ENCODE peak calls at places on chromosomes 16 and 17, in four cellular contexts. A, O, Q and P are unnamed samples. For H3K27me3 and H3K4me1, the result is how much of the 10 kb centered on the place peaks cover.

GRCh38 chr16:920722-921121 is 50.1 kb downstream of the LMF1 start:
- DNase-seq in O (peak), A (no peak), Q (no peak), P (no peak)

GRCh38 chr17:39045948-39046679 is 78.9 kb upstream of the FBXO47 start:
- DNase-seq in Q (no peak), A (no peak), O (peak), P (no peak)

GRCh38 chr17:57104461-57105175 is 19.6 kb downstream of the AKAP1 start:
- DNase-seq in A (no peak), Q (no peak), O (no peak), P (no peak)

GRCh38 chr17:75614006-75614405 is 19.2 kb upstream of the SMIM5 start:
- DNase-seq in A (no peak), Q (no peak), O (no peak), P (no peak)

GRCh38 chr17:76816590-76817135 is 51.5 kb upstream of the MGAT5B start:
- DNase-seq in A (peak), Q (no peak), O (peak), P (no peak)

GRCh38 chr17:62706598-62707424 is 79.3 kb downstream of the MRC2 start:
- DNase-seq in Q (no peak), O (no peak), A (no peak), P (no peak)

GRCh38 chr16:29683543-29684090 is 4.6 kb downstream of the QPRT start:
- DNase-seq in Q (no peak), O (no peak), A (no peak), P (no peak)

GRCh38 chr17:7351665-7352558 is at the start of gene KCTD11:
- DNase-seq in A (peak), O (peak), Q (peak), P (peak)

GRCh38 chr17:16199093-16199492 is 16.2 kb downstream of the NCOR1 start:
- DNase-seq in O (no peak), A (no peak), Q (no peak), P (no peak)

GRCh38 chr17:38910325-38910724 is 15.1 kb upstream of the LASP1NB start:
- DNase-seq in Q (peak), O (peak), A (no peak), P (peak)

GRCh38 chr17:67434061-67434525 is 57.0 kb downstream of the PITPNC1 start:
- DNase-seq in Q (peak), A (peak), O (peak), P (no peak)

GRCh38 chr16:50268352-50268751 is 2.0 kb downstream of the ADCY7 start:
- DNase-seq in Q (peak), A (no peak), O (no peak), P (peak)

GRCh38 chr16:73329363-73330306 is 281.7 kb upstream of the ZFHX3 start:
- DNase-seq in A (no peak), Q (no peak), O (no peak), P (no peak)

GRCh38 chr17:31068291-31068690 is 26.5 kb upstream of the NF1 start:
- DNase-seq in A (peak), Q (no peak), O (peak), P (no peak)

GRCh38 chr16:2846511-2847310 is 11.3 kb downstream of the PRSS22 start:
- DNase-seq in Q (no peak), A (no peak), O (peak), P (no peak)

GRCh38 chr17:58764373-58764772 is 8.7 kb downstream of the PPM1E start:
- DNase-seq in Q (peak), A (no peak), O (no peak), P (no peak)

GRCh38 chr16:5966004-5966403 is 868.4 kb upstream of the EEF2KMT start:
- DNase-seq in O (no peak), Q (no peak), A (no peak), P (no peak)

GRCh38 chr17:77425791-77426641 is 285.2 kb downstream of the SEC14L1 start:
- DNase-seq in O (peak), A (no peak), Q (no peak), P (peak)

GRCh38 chr16:4517812-4518211 is 20.8 kb downstream of the CDIP1 start:
- DNase-seq in A (no peak), O (no peak), Q (peak), P (no peak)

GRCh38 chr16:1929105-1929504 is 10.9 kb upstream of the HS3ST6 start:
- DNase-seq in O (no peak), A (no peak), Q (no peak), P (no peak)

GRCh38 chr17:83136931-83137330 is 57.5 kb downstream of the METRNL start:
- DNase-seq in A (no peak), Q (peak), O (peak), P (peak)

GRCh38 chr17:3032258-3033247 is 30.9 kb downstream of the OR1D5 start:
- DNase-seq in Q (peak), A (no peak), O (peak), P (no peak)

GRCh38 chr17:78113804-78114785 is 14.5 kb downstream of the TMC6 start:
- DNase-seq in A (peak), Q (no peak), O (no peak), P (no peak)

DNA sequence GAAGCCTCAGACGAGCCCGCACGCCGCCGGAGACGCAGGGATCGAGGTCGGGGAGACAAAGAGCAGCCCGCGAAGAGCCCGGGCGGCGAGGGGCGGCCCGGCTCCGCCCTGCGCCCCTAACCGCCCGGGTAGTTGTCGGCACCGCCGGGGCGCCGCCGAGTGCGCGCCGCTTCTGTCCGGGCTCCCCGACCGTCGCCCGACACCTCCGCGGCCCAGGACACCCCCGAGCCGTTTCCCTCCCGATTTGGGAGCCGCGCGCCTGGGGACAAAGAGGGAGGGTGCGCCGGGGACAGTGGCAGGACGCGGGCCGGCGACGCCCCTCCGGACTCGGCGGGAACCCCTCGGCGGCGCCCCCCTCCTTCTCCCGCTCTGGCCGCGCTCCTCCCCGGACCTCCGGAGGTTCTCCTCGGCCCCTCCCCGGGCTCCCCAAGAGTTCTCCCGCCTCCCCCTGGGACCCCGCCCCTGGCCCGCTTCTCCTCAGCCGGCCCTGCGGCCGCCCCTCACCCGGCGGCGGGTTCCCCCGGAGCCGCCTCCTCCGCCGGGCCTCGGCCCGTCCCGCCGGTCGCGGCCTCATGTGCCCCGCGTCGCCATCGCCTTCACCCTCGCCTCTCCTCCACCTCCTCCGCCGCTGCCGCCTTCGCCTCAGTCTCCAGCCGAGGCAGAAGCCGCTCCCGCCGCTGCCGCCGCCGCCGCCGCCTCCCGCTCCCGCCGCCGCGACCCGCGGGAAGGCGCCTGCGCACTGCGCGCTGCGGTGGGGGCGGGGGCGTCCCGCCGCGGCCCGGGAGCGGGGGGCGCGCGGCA is at the start of gene GJC1:
- DNase-seq in A (no peak), Q (peak), O (no peak), P (peak)
- H3K27me3 ChIP-seq in A (under half), Q (half or more), O (half or more), P (under half)

DNA sequence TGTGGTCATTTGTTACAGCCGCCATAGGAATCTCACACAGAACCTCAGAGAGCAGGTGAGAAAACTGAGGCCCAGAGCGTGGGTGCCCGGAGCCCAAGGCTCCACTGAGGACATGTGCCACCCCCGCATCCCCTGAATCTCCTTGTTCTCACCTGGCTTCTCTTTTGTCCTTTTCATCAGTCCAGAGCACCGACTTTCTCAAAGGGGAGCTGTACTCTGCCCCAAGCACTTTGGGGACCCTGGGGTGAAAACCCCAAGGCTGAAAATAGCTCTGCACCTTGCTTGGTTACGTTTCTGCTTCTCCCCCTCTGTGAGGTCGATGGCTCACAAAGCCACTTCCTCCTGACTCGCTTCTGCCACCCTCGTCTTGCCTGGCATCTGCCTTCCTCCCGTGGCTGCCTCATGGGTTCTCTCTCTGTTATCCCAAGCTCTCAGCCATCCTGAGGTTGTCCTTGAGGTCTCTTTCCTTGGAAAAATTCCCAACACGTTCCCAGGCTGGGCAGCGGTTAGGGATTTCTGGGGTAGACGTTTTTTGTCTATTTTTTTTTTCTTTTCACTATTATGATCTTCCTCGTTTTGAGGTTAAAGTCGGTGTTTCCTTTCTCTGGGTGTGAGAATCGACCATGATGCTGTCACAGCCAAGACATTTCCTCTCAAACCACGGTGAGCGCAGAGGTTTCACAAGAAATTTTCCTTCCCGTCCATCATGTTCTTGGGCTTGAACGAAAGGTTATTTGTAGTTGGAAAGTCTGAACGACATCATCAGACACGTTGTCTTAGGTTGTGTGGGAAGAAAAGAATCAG is 37.2 kb downstream of the IRF8 start:
- DNase-seq in O (no peak), Q (no peak), A (peak), P (no peak)
- H3K4me1 ChIP-seq in O (under half), Q (under half), A (under half), P (under half)

DNA sequence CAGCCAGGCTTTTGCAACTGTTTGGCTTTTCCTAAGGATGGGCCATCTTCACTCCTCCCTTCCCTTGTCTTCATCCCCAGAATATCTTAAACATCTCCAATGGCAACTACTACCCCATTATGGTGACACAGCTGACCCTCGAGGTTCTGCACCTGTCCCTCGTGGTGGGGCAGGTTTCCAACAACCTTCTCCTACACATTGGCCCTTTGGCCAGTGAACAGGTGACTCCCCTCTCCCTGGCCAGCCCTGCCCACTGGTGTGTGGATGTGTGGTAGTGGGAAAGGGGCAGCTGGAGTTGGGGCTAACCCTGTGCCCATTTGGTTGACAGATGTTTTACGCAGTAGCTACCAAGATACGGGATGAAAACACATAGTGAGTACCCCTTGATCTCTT is 4.7 kb downstream of the TMEM106A start:
- DNase-seq in Q (peak), A (no peak), O (peak), P (peak)
- H3K27me3 ChIP-seq in Q (under half), A (under half), O (under half), P (under half)

DNA sequence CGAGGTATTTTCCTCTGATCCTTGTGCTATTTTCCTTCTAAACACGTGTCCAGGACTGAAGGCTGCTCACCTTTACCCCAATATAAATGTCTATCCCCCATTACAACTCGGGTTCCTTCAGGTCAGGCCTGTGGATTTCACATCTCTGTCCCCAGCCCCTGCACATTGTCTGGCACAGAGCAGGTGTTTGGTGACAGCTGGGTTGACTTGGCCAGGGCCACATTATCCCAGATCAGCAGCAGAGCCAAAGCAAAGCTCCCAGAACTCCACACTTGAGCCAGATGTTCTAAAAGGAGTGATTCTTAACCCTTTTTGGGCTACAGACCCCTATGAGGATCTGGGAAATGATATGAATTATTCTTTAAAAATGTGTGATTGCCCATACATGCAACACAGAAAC is 18.0 kb upstream of the SPATA32 start:
- DNase-seq in A (no peak), O (no peak), Q (no peak), P (no peak)
- H3K4me1 ChIP-seq in A (under half), O (under half), Q (under half), P (under half)

GRCh38 chr17:17718251-17718650 is 37.0 kb downstream of the RAI1 start:
- DNase-seq in Q (no peak), O (no peak), A (no peak), P (no peak)
- H3K27me3 ChIP-seq in Q (under half), O (under half), A (under half), P (under half)

GRCh38 chr16:81797443-81797842 is 18.4 kb downstream of the PLCG2 start:
- DNase-seq in O (peak), A (no peak), Q (no peak), P (no peak)
- H3K4me1 ChIP-seq in O (under half), A (under half), Q (under half), P (under half)

DNA sequence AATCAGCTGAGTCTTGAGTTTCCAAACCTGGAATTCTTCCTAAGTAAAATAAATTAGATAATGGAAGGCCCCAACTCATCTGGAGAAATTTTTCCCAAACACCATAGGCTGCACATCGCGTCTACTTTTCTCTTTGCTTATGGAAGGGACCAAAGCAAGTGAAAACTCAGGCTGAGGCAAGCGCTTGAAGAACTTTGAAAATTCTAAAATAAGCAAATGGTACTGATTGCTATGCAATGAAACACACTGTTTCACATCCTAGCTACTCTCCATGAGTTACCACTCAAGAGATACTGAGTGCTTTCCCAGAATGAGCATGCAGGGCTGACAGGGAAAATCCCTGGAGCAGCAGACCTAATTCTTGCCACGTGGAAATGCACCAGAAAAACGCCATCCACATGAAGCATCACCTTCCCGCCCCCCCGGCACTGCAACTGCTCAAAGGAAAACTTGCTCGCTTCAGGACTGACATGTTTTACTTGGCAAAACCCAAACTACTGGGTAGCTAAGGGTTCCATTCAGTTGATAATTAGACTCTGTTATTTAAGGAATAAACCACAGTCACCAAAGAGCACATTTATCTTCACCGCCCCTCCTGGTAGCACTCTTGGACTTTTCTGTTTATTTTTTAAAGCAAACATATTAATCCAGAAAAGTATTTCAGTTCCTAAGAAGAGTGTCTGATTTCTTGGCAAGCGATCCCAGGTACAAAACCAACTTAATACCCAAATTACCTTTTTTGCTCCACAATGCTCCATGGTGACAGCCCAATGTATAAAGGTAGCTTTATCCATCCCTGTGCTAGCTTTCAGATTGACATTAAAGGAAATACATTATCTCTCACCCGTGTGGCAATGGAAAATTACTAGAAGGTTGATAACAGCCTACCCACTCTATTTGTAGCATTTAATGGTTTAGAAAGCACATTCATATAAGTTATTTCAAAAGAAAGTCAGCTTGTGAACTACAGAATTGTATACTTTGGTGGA is 62.5 kb downstream of the WDR59 start:
- DNase-seq in Q (no peak), A (no peak), O (peak), P (no peak)
- H3K27me3 ChIP-seq in Q (under half), A (under half), O (under half), P (under half)

DNA sequence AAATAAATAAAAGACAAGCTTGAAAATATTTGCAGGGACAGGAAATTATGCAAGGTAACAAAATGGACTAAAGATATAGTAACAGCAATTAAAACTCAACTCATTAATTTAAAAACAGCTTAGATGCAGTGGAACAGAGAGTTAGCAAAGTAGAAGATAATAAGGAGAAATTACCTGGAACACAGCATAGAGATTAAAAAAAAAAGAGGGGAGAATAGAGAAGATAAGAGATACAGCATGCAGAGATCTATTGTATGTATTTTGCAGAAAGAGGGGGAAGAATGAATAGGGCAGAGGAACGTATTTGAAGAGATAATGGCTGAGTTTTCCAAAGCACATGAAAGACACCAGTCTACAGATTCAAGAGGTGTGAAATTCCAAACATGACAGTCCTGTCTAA is 8.4 kb upstream of the PIPOX start:
- DNase-seq in Q (no peak), O (no peak), A (no peak), P (no peak)
- H3K4me1 ChIP-seq in Q (under half), O (under half), A (under half), P (under half)

GRCh38 chr16:54921229-54921824 is 9.3 kb upstream of the IRX5 start:
- DNase-seq in Q (no peak), A (no peak), O (no peak), P (no peak)
- H3K27me3 ChIP-seq in Q (under half), A (under half), O (under half), P (under half)